ENCODE peak calls at places on chromosomes 1 and 21, in four cellular contexts. M, L, N and U are unnamed samples.

GRCh38 chr1:151327903-151328674 is 873 bp upstream of the PI4KB start:
- DNase-seq in N (no peak), M (no peak), L (peak; percentile 68), U (no peak)

GRCh38 chr1:44688760-44689446 is 14.4 kb downstream of the ARMH1 start:
- DNase-seq in M (no peak), L (no peak), N (no peak), U (no peak)

GRCh38 chr1:84998642-84999280 is 1.8 kb upstream of the MCOLN2 start:
- DNase-seq in M (no peak), N (no peak), L (peak; percentile 43), U (no peak)

GRCh38 chr21:39867198-39867650 is at the start of gene PCP4:
- DNase-seq in M (no peak), L (peak; percentile 96), N (no peak), U (peak; percentile 30)

GRCh38 chr21:33202464-33203363 is 27.0 kb upstream of the IFNAR2 start:
- DNase-seq in M (no peak), L (no peak), N (no peak), U (no peak)

GRCh38 chr1:216606047-216606637 is 117.1 kb downstream of the ESRRG start:
- DNase-seq in L (no peak), N (no peak), M (no peak), U (no peak)

GRCh38 chr21:17769049-17769845 is 49.9 kb downstream of the C21orf91 start:
- DNase-seq in L (no peak), N (no peak), M (no peak), U (no peak)

GRCh38 chr21:37767984-37768383 is 148.3 kb downstream of the KCNJ6 start:
- DNase-seq in M (no peak), N (no peak), L (no peak), U (no peak)

GRCh38 chr1:51648180-51649109 is 31.6 kb downstream of the OSBPL9 start:
- DNase-seq in N (no peak), M (no peak), L (peak; percentile 43), U (peak; percentile 49)

GRCh38 chr1:230270940-230271325 is 155.2 kb downstream of the PGBD5 start:
- DNase-seq in N (no peak), M (no peak), L (no peak), U (no peak)

GRCh38 chr1:182015360-182015759 is 46.2 kb downstream of the ZNF648 start:
- DNase-seq in L (peak; percentile 62), M (no peak), N (no peak), U (no peak)

GRCh38 chr1:197736689-197737088 is 38.6 kb downstream of the DENND1B start:
- DNase-seq in N (no peak), L (no peak), M (no peak), U (no peak)

GRCh38 chr1:19640363-19641316 is 3.5 kb upstream of the NBL1 start:
- DNase-seq in M (peak; percentile 49), N (no peak), L (peak; percentile 88), U (no peak)

GRCh38 chr1:115710859-115711624 is 57.5 kb downstream of the CASQ2 start:
- DNase-seq in N (no peak), M (no peak), L (no peak), U (no peak)

GRCh38 chr1:114032271-114033218 is 53.3 kb downstream of the OLFML3 start:
- DNase-seq in N (no peak), M (no peak), L (peak; percentile 35), U (no peak)

GRCh38 chr1:25797939-25798338 is 2.1 kb upstream of the SELENON start:
- DNase-seq in M (no peak), N (no peak), L (peak; percentile 83), U (no peak)

GRCh38 chr1:214546076-214546475 is 5.3 kb downstream of the PTPN14 start:
- DNase-seq in N (no peak), M (no peak), L (no peak), U (no peak)

GRCh38 chr1:171899838-171900237 is 58.5 kb downstream of the DNM3 start:
- DNase-seq in M (no peak), L (no peak), N (no peak), U (no peak)

GRCh38 chr1:53899206-53899628 is 5.2 kb downstream of the DIO1 start:
- DNase-seq in M (no peak), N (no peak), L (no peak), U (no peak)

GRCh38 chr1:227749916-227750710 is 14.9 kb downstream of the SNAP47 start:
- DNase-seq in M (no peak), N (no peak), L (no peak), U (no peak)

GRCh38 chr1:222010306-222010705 is 268.4 kb upstream of the DUSP10 start:
- DNase-seq in N (no peak), M (no peak), L (no peak), U (no peak)

GRCh38 chr21:34034369-34035014 is 38.9 kb upstream of the MRPS6 start:
- DNase-seq in M (no peak), L (peak; percentile 23), N (no peak), U (no peak)

GRCh38 chr1:243250102-243250501 is 5.0 kb downstream of the CEP170 start:
- DNase-seq in L (no peak), M (no peak), N (no peak), U (no peak)

GRCh38 chr21:31363720-31364119 is 19.7 kb upstream of the TIAM1 start:
- DNase-seq in N (no peak), M (no peak), L (no peak), U (no peak)

GRCh38 chr1:230067441-230067870 is 418 bp downstream of the GALNT2 start:
- DNase-seq in L (peak; percentile 59), N (no peak), M (peak; percentile 37), U (peak; percentile 41)

GRCh38 chr1:95236784-95237575 is 3.0 kb downstream of the RWDD3 start:
- DNase-seq in M (no peak), L (no peak), N (no peak), U (no peak)

GRCh38 chr21:30168086-30168485 is 1.5 kb upstream of the CLDN17 start:
- DNase-seq in L (no peak), N (no peak), M (no peak), U (no peak)

GRCh38 chr1:32291145-32291707 is 657 bp upstream of the HDAC1 start:
- DNase-seq in M (peak; percentile 19), N (no peak), L (no peak), U (no peak)

GRCh38 chr1:67020304-67020703 is 33.6 kb downstream of the SLC35D1 start:
- DNase-seq in M (peak; percentile 67), N (no peak), L (no peak), U (no peak)
- TF ChIP-seq POLR2AphosphoS5 in M (no peak), N (no peak), L (no peak), U (no peak)

GRCh38 chr1:12384836-12385456 is 155.1 kb downstream of the VPS13D start:
- DNase-seq in N (no peak), L (no peak), M (peak; percentile 31), U (no peak)
- H3K4me3 ChIP-seq in N (no peak overlapping the region), L (no peak overlapping the region), M (no peak overlapping the region), U (no peak overlapping the region)

DNA sequence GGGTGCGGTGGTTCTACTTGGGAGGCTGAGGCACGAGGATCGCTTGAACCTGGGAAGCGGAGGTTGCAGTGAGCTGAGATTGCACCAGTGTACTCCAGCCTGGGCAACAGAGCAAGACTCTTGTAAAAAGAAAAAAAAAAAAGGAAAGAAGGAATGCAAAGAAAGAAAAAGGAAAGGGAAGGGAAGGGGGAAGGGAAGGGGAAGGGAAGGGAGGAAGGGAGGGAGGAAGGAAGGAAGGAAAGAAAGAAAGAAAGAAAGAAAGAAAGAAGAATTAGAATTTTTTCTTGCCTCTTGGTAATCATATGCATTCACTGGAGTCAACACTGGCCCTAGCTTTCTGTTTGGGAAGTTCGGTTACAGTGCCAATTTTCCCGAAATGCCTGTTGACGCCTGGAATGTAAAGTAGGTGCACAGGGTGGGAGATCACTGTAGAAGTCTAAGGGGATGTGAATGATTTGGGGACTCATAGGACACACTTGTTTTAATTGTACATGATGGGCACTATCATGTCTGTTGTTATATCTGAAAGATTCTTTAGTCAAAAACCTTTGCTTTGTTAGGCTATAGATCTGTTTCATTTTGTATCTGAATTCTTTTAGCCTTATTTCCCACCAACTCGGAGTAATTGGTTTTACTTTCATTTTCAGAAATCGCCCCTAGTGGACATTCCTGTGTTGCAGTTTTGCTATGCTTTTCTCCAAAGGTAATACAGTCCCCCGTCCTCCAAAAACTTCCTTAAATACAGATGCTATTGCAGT is 59.8 kb upstream of the MORC3 start:
- DNase-seq in M (peak; percentile 87), L (peak; percentile 84), N (peak; percentile 53), U (peak; percentile 56)
- TF ChIP-seq CTCF in M (peak; percentile 58), L (peak; percentile 88), N (peak; percentile 73), U (peak; percentile 72)

DNA sequence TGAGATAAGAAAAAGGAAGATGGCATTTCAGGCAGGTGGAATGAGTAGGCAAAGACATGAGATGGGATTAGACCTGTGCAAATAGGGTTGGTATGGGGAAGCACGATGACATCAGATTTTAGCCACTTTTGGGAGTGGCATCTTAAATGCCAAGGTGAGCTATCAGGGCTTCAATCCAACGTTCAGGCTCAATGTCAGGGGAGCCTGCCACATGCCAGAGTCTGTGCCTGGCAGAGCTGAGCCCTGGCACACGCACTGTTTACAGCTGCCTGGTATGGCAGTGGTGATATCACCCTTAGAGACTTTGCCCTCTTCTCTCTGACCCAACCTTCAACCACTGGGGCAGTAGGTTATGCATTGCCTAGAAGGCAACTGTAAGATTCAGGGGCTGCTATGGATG is 1.1 kb upstream of the GUCA2B start:
- DNase-seq in M (no peak), N (no peak), L (no peak), U (no peak)
- TF ChIP-seq POLR2AphosphoS5 in M (no peak), N (no peak), L (no peak), U (no peak)

GRCh38 chr1:90713741-90714509 is 3.2 kb downstream of the BARHL2 start:
- DNase-seq in L (peak; percentile 65), N (no peak), M (no peak), U (no peak)
- H3K4me3 ChIP-seq in L (peak overlapping the region; percentile 26), N (no peak overlapping the region), M (no peak overlapping the region), U (no peak overlapping the region)

DNA sequence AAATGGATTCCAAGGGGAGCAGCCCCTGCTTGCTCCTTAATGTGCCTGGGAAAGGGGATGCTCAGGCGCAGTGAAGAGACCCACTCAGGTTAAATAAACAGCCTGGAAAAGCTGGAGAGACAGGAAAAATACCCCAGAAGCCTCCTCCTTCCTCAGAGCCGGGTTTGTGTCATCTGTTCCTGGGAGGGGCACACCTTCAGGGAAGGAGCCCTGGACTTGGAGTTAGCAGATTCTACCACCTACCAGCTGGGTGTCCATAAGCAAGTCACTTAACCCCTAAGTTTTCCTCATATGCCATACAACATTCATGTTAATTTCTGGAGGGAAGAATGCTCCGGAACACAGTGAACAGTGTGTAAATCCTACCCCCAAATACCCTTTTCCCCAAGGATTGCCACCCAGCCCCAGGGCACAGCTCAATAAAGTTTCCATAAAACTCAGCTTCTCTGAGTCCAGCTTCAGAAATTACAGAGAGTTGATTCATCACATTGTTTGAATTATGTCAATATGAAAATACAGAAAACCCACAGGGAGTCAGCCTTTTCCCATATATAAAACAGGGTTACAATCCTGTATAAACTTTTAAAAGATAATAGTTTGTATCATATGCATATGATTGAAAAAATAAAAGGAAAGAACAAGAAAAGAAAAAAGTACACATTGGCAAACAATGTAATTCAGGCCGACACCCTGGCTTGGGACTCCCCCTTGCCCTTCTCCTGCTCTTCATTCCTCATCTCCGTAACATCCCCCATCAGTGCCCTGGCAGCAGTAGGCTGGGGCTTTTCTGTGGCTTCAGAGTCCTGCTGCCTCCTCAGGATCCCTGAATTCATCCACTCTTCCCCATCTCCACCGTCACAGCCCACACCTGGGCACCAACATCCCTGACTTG is 291.8 kb upstream of the USP24 start:
- DNase-seq in M (no peak), N (no peak), L (no peak), U (no peak)
- TF ChIP-seq CTCF in M (no peak), N (no peak), L (no peak), U (no peak)

DNA sequence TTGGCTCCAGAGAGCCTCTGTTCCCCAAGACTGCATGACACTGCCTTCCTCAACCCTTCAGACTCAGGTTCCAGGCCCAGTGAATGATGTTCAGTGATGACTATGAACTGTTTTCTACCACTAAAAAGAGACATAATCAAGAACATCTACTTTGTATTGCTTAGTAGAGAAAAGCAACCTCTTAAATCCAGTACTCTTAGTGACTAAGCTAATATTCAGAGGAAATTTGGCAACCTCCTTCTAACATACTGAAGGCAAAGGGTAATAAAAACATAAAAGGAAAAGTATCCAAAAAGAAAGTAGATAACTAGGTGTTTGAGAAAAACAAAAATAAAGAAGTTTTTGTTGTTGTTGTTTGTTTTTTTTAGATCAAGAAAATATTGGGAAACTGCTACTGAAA is 153.3 kb upstream of the RUNX1 start:
- DNase-seq in L (no peak), N (no peak), M (peak; percentile 17), U (no peak)
- TF ChIP-seq POLR2AphosphoS5 in L (no peak), N (no peak), M (no peak), U (no peak)